ENCODE peak calls at places on chromosomes 5 and 9, in four cellular contexts. One of them, this sample, is unnamed.

GRCh38 chr5:134125195-134126015 is 10.9 kb downstream of the TCF7 start:
- DNase-seq in mesendoderm: no peak
- DNase-seq in H9: no peak
- DNase-seq in IMR-90: peak; percentile 96
- DNase-seq in this sample: no peak

GRCh38 chr5:170273968-170274710 is 23.4 kb downstream of the LCP2 start:
- DNase-seq in mesendoderm: peak; percentile 91
- DNase-seq in H9: peak; percentile 75
- DNase-seq in IMR-90: no peak
- DNase-seq in this sample: peak; percentile 66

GRCh38 chr5:67221487-67222242 is 25.1 kb upstream of the CD180 start:
- DNase-seq in IMR-90: no peak
- DNase-seq in H9: no peak
- DNase-seq in mesendoderm: no peak
- DNase-seq in this sample: no peak

GRCh38 chr9:136172412-136173079 is 32.4 kb downstream of the LHX3 start:
- DNase-seq in H9: peak; percentile 71
- DNase-seq in IMR-90: no peak
- DNase-seq in mesendoderm: peak; percentile 61
- DNase-seq in this sample: peak; percentile 49

GRCh38 chr9:100577776-100578448 is at the start of gene CAVIN4:
- DNase-seq in H9: no peak
- DNase-seq in mesendoderm: no peak
- DNase-seq in IMR-90: peak; percentile 91
- DNase-seq in this sample: no peak

GRCh38 chr9:125970340-125970739 is 223.2 kb downstream of the PBX3 start:
- DNase-seq in IMR-90: no peak
- DNase-seq in H9: no peak
- DNase-seq in mesendoderm: no peak
- DNase-seq in this sample: no peak

GRCh38 chr5:131610198-131611063 is 24.6 kb downstream of the RAPGEF6 start:
- DNase-seq in H9: no peak
- DNase-seq in mesendoderm: peak; percentile 74
- DNase-seq in IMR-90: peak; percentile 95
- DNase-seq in this sample: no peak

GRCh38 chr9:136204086-136204805 is 682 bp downstream of the LHX3 start:
- DNase-seq in H9: no peak
- DNase-seq in mesendoderm: no peak
- DNase-seq in IMR-90: no peak
- DNase-seq in this sample: no peak

GRCh38 chr9:130186839-130187522 is 14.8 kb downstream of the NCS1 start:
- DNase-seq in mesendoderm: peak; percentile 91
- DNase-seq in IMR-90: peak; percentile 55
- DNase-seq in H9: peak; percentile 87
- DNase-seq in this sample: peak; percentile 39

GRCh38 chr5:175765858-175766257 is 105.5 kb upstream of the CPLX2 start:
- DNase-seq in H9: no peak
- DNase-seq in IMR-90: no peak
- DNase-seq in mesendoderm: no peak
- DNase-seq in this sample: no peak

GRCh38 chr5:116303340-116303739 is 218.5 kb downstream of the COMMD10 start:
- DNase-seq in IMR-90: no peak
- DNase-seq in mesendoderm: no peak
- DNase-seq in H9: no peak
- DNase-seq in this sample: no peak

GRCh38 chr5:116579139-116579538 is 4.5 kb upstream of the SEMA6A start:
- DNase-seq in H9: no peak
- DNase-seq in mesendoderm: no peak
- DNase-seq in IMR-90: no peak
- DNase-seq in this sample: no peak

GRCh38 chr5:153551537-153552079 is 61.1 kb downstream of the GRIA1 start:
- DNase-seq in mesendoderm: peak; percentile 89
- DNase-seq in H9: peak; percentile 31
- DNase-seq in IMR-90: peak; percentile 95
- DNase-seq in this sample: peak; percentile 36

GRCh38 chr5:173458819-173459218 is 130.6 kb upstream of the STC2 start:
- DNase-seq in IMR-90: peak; percentile 88
- DNase-seq in mesendoderm: no peak
- DNase-seq in H9: no peak
- DNase-seq in this sample: no peak

GRCh38 chr9:108537756-108538155 is 318.0 kb downstream of the ACTL7B start:
- DNase-seq in mesendoderm: no peak
- DNase-seq in H9: no peak
- DNase-seq in IMR-90: peak; percentile 16
- DNase-seq in this sample: no peak

GRCh38 chr9:113532809-113533190 is 69.3 kb downstream of the RGS3 start:
- DNase-seq in mesendoderm: no peak
- DNase-seq in IMR-90: no peak
- DNase-seq in H9: no peak
- DNase-seq in this sample: no peak

GRCh38 chr9:98805506-98806272 is 1.8 kb upstream of the GALNT12 start:
- DNase-seq in mesendoderm: no peak
- DNase-seq in H9: no peak
- DNase-seq in IMR-90: peak; percentile 86
- DNase-seq in this sample: no peak

GRCh38 chr5:141412853-141413539 is at the start of gene PCDHGA10:
- DNase-seq in H9: peak; percentile 73
- DNase-seq in mesendoderm: peak; percentile 87
- DNase-seq in IMR-90: peak; percentile 80
- DNase-seq in this sample: peak; percentile 67

GRCh38 chr5:162248107-162248713 is 180.6 kb downstream of the GABRG2 start:
- DNase-seq in IMR-90: no peak
- DNase-seq in mesendoderm: peak; percentile 86
- DNase-seq in H9: peak; percentile 84
- DNase-seq in this sample: peak; percentile 86

GRCh38 chr5:78495800-78496199 is 135.4 kb downstream of the SCAMP1 start:
- DNase-seq in H9: peak; percentile 62
- DNase-seq in mesendoderm: peak; percentile 75
- DNase-seq in IMR-90: no peak
- DNase-seq in this sample: peak; percentile 48

GRCh38 chr9:130833324-130833990 is 1.6 kb upstream of the ABL1 start:
- DNase-seq in mesendoderm: no peak
- DNase-seq in H9: no peak
- DNase-seq in IMR-90: peak; percentile 78
- DNase-seq in this sample: no peak

GRCh38 chr9:122389195-122389594 is 18.4 kb downstream of the PTGS1 start:
- DNase-seq in mesendoderm: no peak
- DNase-seq in IMR-90: no peak
- DNase-seq in H9: no peak
- DNase-seq in this sample: no peak

GRCh38 chr9:38507587-38507986 is 83.3 kb upstream of the IGFBPL1 start:
- DNase-seq in mesendoderm: no peak
- DNase-seq in IMR-90: no peak
- DNase-seq in H9: no peak
- DNase-seq in this sample: no peak

GRCh38 chr9:92424340-92424739 is at the start of gene OMD:
- DNase-seq in H9: no peak
- DNase-seq in mesendoderm: no peak
- DNase-seq in IMR-90: no peak
- DNase-seq in this sample: no peak
- H4K5ac ChIP-seq in H9: no peak within 1 kb of the TSS
- H4K5ac ChIP-seq in mesendoderm: no peak within 1 kb of the TSS
- H4K5ac ChIP-seq in IMR-90: no peak within 1 kb of the TSS
- H4K5ac ChIP-seq in this sample: no peak within 1 kb of the TSS

DNA sequence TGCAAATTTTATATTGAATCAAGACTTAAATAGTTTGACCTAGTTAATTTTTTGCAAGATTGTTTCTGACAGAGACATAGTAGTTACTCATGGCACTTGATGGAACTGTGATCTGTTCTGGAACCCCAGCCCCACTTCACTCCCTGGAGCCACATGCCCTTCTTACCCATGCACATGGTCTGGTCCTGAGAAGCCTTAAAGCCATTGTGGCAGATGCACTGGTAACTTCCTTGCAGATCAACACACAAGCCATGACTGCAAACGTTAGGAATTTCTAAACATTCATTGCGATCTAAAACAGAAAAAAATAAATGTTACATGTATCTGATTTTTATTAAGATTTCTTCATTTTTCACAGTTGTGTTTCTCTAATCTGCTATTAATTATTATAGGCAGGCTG is 221.2 kb downstream of the SLC12A2 start:
- DNase-seq in mesendoderm: no peak
- DNase-seq in IMR-90: peak; percentile 46
- DNase-seq in H9: no peak
- DNase-seq in this sample: no peak
- H3K56ac ChIP-seq in mesendoderm: no peak overlapping the region
- H3K56ac ChIP-seq in IMR-90: no peak overlapping the region
- H3K56ac ChIP-seq in H9: no peak overlapping the region
- H3K56ac ChIP-seq in this sample: no peak overlapping the region

GRCh38 chr5:3323144-3323543 is 272.5 kb upstream of the IRX1 start:
- DNase-seq in mesendoderm: no peak
- DNase-seq in IMR-90: no peak
- DNase-seq in H9: no peak
- DNase-seq in this sample: no peak

GRCh38 chr5:3322642-3323041 is 273.0 kb upstream of the IRX1 start:
- DNase-seq in mesendoderm: no peak
- DNase-seq in H9: no peak
- DNase-seq in IMR-90: no peak
- DNase-seq in this sample: no peak

GRCh38 chr5:3321923-3322322 is 273.7 kb upstream of the IRX1 start:
- DNase-seq in IMR-90: no peak
- DNase-seq in H9: no peak
- DNase-seq in mesendoderm: no peak
- DNase-seq in this sample: no peak

GRCh38 chr5:3317051-3317795 is 278.4 kb upstream of the IRX1 start:
- DNase-seq in H9: no peak
- DNase-seq in IMR-90: no peak
- DNase-seq in mesendoderm: no peak
- DNase-seq in this sample: no peak

GRCh38 chr5:3320317-3320865 is 275.2 kb upstream of the IRX1 start:
- DNase-seq in H9: no peak
- DNase-seq in IMR-90: no peak
- DNase-seq in mesendoderm: no peak
- DNase-seq in this sample: no peak
- H4K5ac ChIP-seq in H9: no peak overlapping the region
- H4K5ac ChIP-seq in IMR-90: no peak overlapping the region
- H4K5ac ChIP-seq in mesendoderm: no peak overlapping the region
- H4K5ac ChIP-seq in this sample: no peak overlapping the region

GRCh38 chr5:143401253-143401845 is 2.1 kb downstream of the NR3C1 start:
- DNase-seq in IMR-90: peak; percentile 52
- DNase-seq in mesendoderm: no peak
- DNase-seq in H9: no peak
- DNase-seq in this sample: no peak
- H3K56ac ChIP-seq in IMR-90: no peak overlapping the region
- H3K56ac ChIP-seq in mesendoderm: no peak overlapping the region
- H3K56ac ChIP-seq in H9: no peak overlapping the region
- H3K56ac ChIP-seq in this sample: no peak overlapping the region

GRCh38 chr5:160629007-160629402 is 207.3 kb downstream of the PTTG1 start:
- DNase-seq in H9: no peak
- DNase-seq in IMR-90: no peak
- DNase-seq in mesendoderm: no peak
- DNase-seq in this sample: no peak

DNA sequence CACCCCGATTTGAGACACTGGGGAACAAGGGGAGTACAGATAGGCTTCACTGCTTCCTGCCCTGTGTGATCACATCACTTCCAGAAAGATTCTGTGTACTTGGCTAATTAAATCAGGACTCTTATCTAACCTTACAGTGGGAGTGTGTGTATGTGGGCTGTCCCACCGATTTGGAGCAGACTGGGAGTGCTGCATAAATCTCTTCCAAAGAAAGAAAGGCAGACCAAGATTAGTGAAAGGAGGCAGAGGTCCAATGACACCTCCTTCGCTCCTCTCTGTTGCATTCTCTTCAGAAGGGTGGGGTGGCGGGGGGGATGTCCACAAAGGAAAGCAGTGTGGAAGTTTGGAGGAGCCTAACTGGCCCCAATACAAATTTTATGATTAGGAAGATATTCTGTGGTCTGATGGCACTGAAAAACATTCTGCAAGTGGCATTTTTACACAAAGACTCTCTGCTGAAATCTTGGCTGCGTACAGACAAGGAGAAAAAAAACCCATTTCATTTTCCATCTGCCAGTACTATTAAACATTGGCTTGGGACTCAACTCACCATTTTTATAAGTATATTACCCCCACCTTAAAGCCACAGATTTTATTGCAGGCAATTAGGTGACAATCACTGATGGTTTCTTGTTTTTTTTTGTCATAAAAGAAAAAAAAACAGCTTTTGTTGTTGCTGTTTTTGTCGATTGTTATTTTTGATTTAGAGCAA is 206.8 kb downstream of the PTTG1 start:
- DNase-seq in mesendoderm: no peak
- DNase-seq in IMR-90: no peak
- DNase-seq in H9: no peak
- DNase-seq in this sample: no peak
- H4K5ac ChIP-seq in mesendoderm: no peak overlapping the region
- H4K5ac ChIP-seq in IMR-90: no peak overlapping the region
- H4K5ac ChIP-seq in H9: no peak overlapping the region
- H4K5ac ChIP-seq in this sample: no peak overlapping the region

DNA sequence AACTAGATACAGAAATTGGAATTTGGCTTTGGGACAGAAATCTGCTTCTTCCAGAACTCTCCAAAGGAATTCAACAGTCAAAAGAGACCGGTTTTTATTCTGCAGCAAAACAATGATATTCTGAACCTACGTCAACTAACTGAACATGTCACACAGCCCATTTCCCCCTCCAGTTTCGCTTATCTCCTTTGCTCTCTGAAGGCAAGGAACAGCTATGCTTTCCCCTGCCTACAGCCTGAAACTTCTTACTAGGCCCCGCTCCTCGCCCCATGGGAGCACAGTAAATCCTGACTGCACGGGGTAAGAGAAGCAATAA is 488 bp downstream of the SKIC3 start:
- DNase-seq in IMR-90: no peak
- DNase-seq in H9: no peak
- DNase-seq in mesendoderm: no peak
- DNase-seq in this sample: no peak
- H3K56ac ChIP-seq in IMR-90: peak overlapping the region; percentile 57
- H3K56ac ChIP-seq in H9: no peak overlapping the region
- H3K56ac ChIP-seq in mesendoderm: peak overlapping the region; percentile 93
- H3K56ac ChIP-seq in this sample: no peak overlapping the region

GRCh38 chr5:161007879-161008278 is 155.9 kb upstream of the ATP10B start:
- DNase-seq in IMR-90: no peak
- DNase-seq in H9: no peak
- DNase-seq in mesendoderm: no peak
- DNase-seq in this sample: no peak
- H4K5ac ChIP-seq in IMR-90: no peak overlapping the region
- H4K5ac ChIP-seq in H9: no peak overlapping the region
- H4K5ac ChIP-seq in mesendoderm: no peak overlapping the region
- H4K5ac ChIP-seq in this sample: no peak overlapping the region

GRCh38 chr9:6818292-6818922 is 60.6 kb downstream of the KDM4C start:
- DNase-seq in H9: no peak
- DNase-seq in IMR-90: no peak
- DNase-seq in mesendoderm: peak; percentile 7
- DNase-seq in this sample: no peak

GRCh38 chr9:6811436-6811835 is 53.7 kb downstream of the KDM4C start:
- DNase-seq in IMR-90: no peak
- DNase-seq in mesendoderm: no peak
- DNase-seq in H9: no peak
- DNase-seq in this sample: no peak

GRCh38 chr9:6819112-6819511 is 61.3 kb downstream of the KDM4C start:
- DNase-seq in H9: no peak
- DNase-seq in mesendoderm: no peak
- DNase-seq in IMR-90: no peak
- DNase-seq in this sample: no peak

GRCh38 chr9:6816581-6816980 is 58.8 kb downstream of the KDM4C start:
- DNase-seq in IMR-90: no peak
- DNase-seq in H9: no peak
- DNase-seq in mesendoderm: no peak
- DNase-seq in this sample: no peak
- H3K56ac ChIP-seq in IMR-90: no peak overlapping the region
- H3K56ac ChIP-seq in H9: no peak overlapping the region
- H3K56ac ChIP-seq in mesendoderm: no peak overlapping the region
- H3K56ac ChIP-seq in this sample: no peak overlapping the region